ENCODE peak calls at places on chromosomes 2 and 18, in eight cellular contexts. Y is heart left ventricle, G is neural progenitor cell, J is foreskin fibroblast, V is BE2C, X is thoracic aorta, U is astrocyte of the spinal cord, O is cardiac fibroblast. B is an unnamed sample.

GRCh38 chr2:44974064-44974715 is 32.7 kb downstream of the SIX3 start:
- DNase-seq in O (peak), G (peak), U (no peak), X (no peak), J (peak), Y (no peak), V (peak), B (peak)

GRCh38 chr2:6780765-6781274 is 84.9 kb downstream of the CMPK2 start:
- DNase-seq in Y (peak), G (no peak), U (peak), V (peak), X (no peak), O (peak), J (peak), B (no peak)

GRCh38 chr2:36963106-36963505 is 3.2 kb downstream of the STRN start:
- DNase-seq in X (no peak), J (no peak), V (no peak), U (no peak), G (no peak), O (no peak), Y (no peak), B (peak)

GRCh38 chr18:69590150-69590549 is 189.5 kb downstream of the DOK6 start:
- DNase-seq in O (no peak), Y (no peak), J (peak), V (no peak), G (no peak), U (no peak), X (no peak), B (no peak)

GRCh38 chr2:36352024-36352398 is 3.6 kb upstream of the CRIM1 start:
- DNase-seq in G (peak), J (peak), O (peak), U (peak), Y (no peak), X (no peak), V (peak), B (peak)

GRCh38 chr2:81598437-81598836 is 1293.9 kb upstream of the LRRTM1 start:
- DNase-seq in O (no peak), U (no peak), X (no peak), Y (no peak), V (no peak), J (no peak), G (no peak), B (no peak)

GRCh38 chr2:144509001-144509545 is 10.8 kb downstream of the ZEB2 start:
- DNase-seq in J (peak), X (no peak), V (no peak), U (peak), O (peak), Y (no peak), G (peak), B (no peak)

GRCh38 chr18:13077473-13077872 is 86.3 kb downstream of the CEP192 start:
- DNase-seq in Y (no peak), J (no peak), X (no peak), O (no peak), G (no peak), V (no peak), U (no peak), B (no peak)

GRCh38 chr2:33018271-33018670 is 71.5 kb downstream of the LTBP1 start:
- DNase-seq in G (no peak), O (no peak), X (no peak), U (no peak), V (no peak), J (peak), Y (no peak), B (no peak)

GRCh38 chr2:62178741-62179271 is 17.1 kb upstream of the B3GNT2 start:
- DNase-seq in V (no peak), U (peak), Y (peak), G (no peak), O (peak), X (no peak), J (no peak), B (no peak)

GRCh38 chr2:24821433-24821891 is 28.2 kb downstream of the CENPO start:
- DNase-seq in Y (no peak), X (no peak), G (no peak), J (no peak), O (no peak), U (no peak), V (no peak), B (no peak)

GRCh38 chr2:150486539-150487484 is 655 bp downstream of the RND3 start:
- DNase-seq in G (peak), J (peak), U (peak), V (peak), O (peak), Y (no peak), X (no peak), B (no peak)

GRCh38 chr2:150490466-150490865 is 3.0 kb upstream of the RND3 start:
- DNase-seq in X (no peak), G (no peak), V (no peak), Y (no peak), U (no peak), J (no peak), O (no peak), B (no peak)

GRCh38 chr2:150485114-150485870 is 2.2 kb downstream of the RND3 start:
- DNase-seq in U (peak), V (peak), X (peak), O (peak), Y (peak), G (peak), J (peak), B (peak)

GRCh38 chr2:150485871-150486538 is 1.5 kb downstream of the RND3 start:
- DNase-seq in U (peak), J (peak), G (peak), V (peak), O (peak), X (peak), Y (peak), B (peak)

DNA sequence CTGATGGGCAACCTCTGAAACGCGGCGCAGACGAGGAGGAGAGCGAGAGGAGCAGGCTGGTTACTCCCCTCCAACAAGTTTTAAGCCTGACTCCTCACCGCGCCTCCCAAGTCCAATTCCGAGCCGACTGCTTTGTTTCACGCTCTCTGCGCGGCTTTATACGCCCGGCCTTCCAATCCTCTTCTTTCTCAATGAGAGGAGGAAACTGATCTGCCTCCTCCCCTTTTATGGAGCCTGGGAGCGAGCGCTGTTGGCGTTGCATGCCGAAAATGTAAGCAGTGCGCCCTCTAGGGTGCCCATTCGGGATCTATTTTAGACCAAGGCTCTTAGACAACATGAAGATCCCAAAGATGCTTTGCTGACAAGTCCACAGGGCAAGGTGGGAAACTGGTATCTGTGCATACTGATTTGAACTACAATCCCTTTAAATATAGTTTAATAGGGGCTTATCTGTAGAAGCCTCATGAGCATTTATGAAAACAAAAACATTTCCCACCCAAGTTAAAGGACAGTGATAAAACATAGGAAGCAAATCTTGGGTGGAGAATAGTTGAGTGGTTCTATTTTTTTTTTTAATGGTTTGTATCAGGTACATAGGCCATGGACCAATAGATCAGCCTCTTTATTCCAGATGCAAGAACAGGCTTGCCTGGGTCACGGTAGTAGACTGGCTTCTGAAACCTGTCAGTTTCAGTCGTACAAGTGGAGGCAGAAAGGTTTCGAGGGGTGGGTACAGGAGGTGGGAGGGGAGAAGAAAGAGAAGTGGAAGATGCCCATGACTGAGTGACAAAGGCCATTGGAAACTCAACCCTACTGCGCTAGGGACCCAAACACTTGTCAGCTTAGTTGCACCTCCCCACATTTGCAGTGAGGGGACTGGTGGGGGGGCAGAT is at the start of gene RND3:
- DNase-seq in V (peak), O (peak), G (peak), Y (peak), X (peak), J (peak), U (peak), B (peak)
- H3K4me3 ChIP-seq in V (peak), O (peak), G (peak), Y (peak), X (peak), J (peak), U (peak), B (peak)

GRCh38 chr18:45526120-45526841 is 89.0 kb upstream of the SLC14A2 start:
- DNase-seq in O (no peak), V (no peak), J (peak), G (no peak), U (peak), Y (no peak), X (no peak), B (no peak)
- TF ChIP-seq CTCF in O (no peak), V (no peak), J (no peak), G (peak), U (peak), Y (peak), X (no peak), B (no peak)

DNA sequence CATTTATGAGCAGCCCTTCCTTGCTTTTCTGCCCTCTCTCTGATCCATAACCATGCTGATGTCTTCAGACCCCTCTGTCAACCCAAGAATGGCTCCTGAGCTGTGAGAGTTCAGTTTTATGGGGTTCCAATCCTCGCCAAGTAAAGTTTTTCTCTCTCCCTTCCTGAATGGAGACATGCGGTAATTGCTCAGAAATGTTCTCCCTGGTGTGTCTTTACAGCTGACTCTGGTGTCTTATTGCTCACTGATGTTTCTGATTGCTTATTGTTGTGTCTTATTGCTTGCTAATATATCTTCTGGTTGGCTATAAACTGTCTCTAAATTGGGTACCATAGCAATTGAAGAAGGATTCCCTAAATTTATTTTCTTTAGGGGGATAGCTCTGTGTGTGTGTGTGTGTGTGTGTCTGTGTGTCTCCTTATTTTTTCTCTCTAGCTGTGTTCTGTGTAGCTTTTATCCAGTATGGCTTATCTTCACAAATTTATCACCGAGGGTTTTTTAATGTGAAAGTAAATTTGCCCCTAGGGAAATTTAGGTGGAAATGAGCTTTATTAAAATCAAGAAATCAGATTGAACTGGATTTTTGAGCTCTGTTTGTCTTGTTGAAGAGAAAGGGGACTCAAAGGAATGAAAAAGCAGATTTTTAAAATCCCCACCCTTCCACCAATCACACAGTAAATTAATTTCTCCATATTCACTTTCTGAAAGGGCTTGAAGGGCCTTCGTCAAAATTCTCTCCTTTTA is 19.5 kb downstream of the MGAT5 start:
- DNase-seq in X (no peak), G (no peak), J (peak), O (peak), Y (no peak), V (no peak), U (peak), B (no peak)
- H3K4me3 ChIP-seq in X (no peak), G (no peak), J (no peak), O (no peak), Y (no peak), V (no peak), U (no peak), B (no peak)

GRCh38 chr2:19676770-19677169 is 225.0 kb downstream of the TTC32 start:
- DNase-seq in G (peak), Y (no peak), X (no peak), V (peak), U (no peak), O (no peak), J (no peak), B (no peak)
- TF ChIP-seq CTCF in G (peak), Y (no peak), X (no peak), V (peak), U (no peak), O (no peak), J (no peak), B (no peak)

GRCh38 chr18:22164337-22165048 is 4.9 kb upstream of the GATA6 start:
- DNase-seq in J (no peak), O (no peak), V (no peak), G (no peak), U (no peak), X (no peak), Y (no peak), B (no peak)
- H3K4me3 ChIP-seq in J (no peak), O (no peak), V (no peak), G (peak), U (no peak), X (peak), Y (peak), B (no peak)

GRCh38 chr2:26561376-26561775 is 79.8 kb downstream of the CIB4 start:
- DNase-seq in V (no peak), X (no peak), G (no peak), O (no peak), Y (no peak), J (no peak), U (no peak), B (no peak)

GRCh38 chr2:26562811-26563645 is 78.1 kb downstream of the CIB4 start:
- DNase-seq in O (peak), J (no peak), V (no peak), Y (no peak), X (no peak), U (peak), G (no peak), B (peak)

GRCh38 chr2:26563686-26564085 is 77.5 kb downstream of the CIB4 start:
- DNase-seq in Y (no peak), J (no peak), V (no peak), U (no peak), X (no peak), G (no peak), O (no peak), B (no peak)

GRCh38 chr2:26560892-26561291 is 80.3 kb downstream of the CIB4 start:
- DNase-seq in G (no peak), U (no peak), X (no peak), Y (no peak), J (no peak), O (no peak), V (no peak), B (no peak)

GRCh38 chr2:26561918-26562810 is 79.0 kb downstream of the CIB4 start:
- DNase-seq in X (no peak), V (peak), Y (peak), G (no peak), O (peak), J (peak), U (no peak), B (peak)
- TF ChIP-seq CTCF in X (peak), V (peak), Y (peak), G (no peak), O (peak), J (no peak), U (peak), B (no peak)

DNA sequence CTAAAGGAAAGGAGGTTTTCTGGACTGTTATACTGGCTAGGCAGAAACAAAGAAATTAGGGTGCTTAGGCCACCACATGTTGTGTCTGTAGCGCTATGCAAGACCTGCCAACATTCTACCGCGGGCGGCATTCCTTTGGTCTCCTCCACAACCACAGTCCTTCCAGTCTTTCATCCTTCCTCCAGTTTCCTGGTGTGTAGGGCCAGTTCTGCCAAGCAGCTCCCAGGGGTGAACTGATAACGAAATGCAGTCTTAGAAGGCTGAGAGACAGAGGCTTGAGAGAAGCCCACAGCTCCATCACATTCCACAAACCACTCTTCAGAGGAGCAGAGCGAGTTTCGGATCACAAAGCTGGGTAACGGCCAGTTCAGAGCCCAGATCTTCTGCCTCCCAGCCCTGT is 19.5 kb upstream of the CXXC1 start:
- DNase-seq in V (no peak), O (peak), Y (no peak), G (peak), J (peak), U (peak), X (no peak), B (no peak)
- H3K4me3 ChIP-seq in V (peak), O (peak), Y (peak), G (peak), J (peak), U (no peak), X (peak), B (no peak)

DNA sequence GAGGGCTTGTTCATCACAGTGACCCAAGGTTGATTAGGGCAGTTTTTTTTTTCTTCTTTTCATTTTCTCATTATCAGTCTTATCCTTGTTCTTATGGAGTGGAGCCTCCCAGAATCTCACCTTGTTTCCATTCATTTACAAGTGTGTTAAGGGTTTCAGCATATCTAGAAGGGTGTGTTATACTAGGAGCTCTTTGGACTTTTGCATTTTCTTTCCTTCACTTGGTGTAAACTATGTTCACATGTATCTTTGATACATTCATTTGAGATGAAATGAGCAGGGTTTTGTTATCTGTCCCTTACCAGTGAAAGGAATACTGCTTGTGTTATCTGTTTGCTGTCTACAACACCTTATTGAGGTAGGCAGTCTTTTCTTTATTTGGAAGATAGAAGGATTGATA is 96.7 kb downstream of the WDR7 start:
- DNase-seq in U (no peak), X (no peak), Y (no peak), J (no peak), O (no peak), V (no peak), G (no peak), B (no peak)
- TF ChIP-seq CTCF in U (no peak), X (no peak), Y (no peak), J (no peak), O (no peak), V (no peak), G (no peak), B (no peak)

GRCh38 chr2:40488927-40489677 is 37.2 kb upstream of the SLC8A1 start:
- DNase-seq in V (no peak), J (peak), O (peak), X (no peak), G (no peak), Y (no peak), U (peak), B (peak)

GRCh38 chr2:40485319-40485718 is 33.4 kb upstream of the SLC8A1 start:
- DNase-seq in G (no peak), X (no peak), Y (no peak), O (no peak), J (no peak), U (no peak), V (no peak), B (no peak)

GRCh38 chr2:40489678-40489960 is 37.7 kb upstream of the SLC8A1 start:
- DNase-seq in V (no peak), O (no peak), J (no peak), X (no peak), G (no peak), U (no peak), Y (no peak), B (no peak)

GRCh38 chr2:40487592-40487991 is 35.7 kb upstream of the SLC8A1 start:
- DNase-seq in O (peak), X (no peak), Y (no peak), G (no peak), V (no peak), U (peak), J (peak), B (no peak)

GRCh38 chr2:40488101-40488598 is 36.3 kb upstream of the SLC8A1 start:
- DNase-seq in U (peak), X (no peak), G (peak), J (peak), O (peak), Y (no peak), V (no peak), B (peak)
- H3K4me3 ChIP-seq in U (no peak), X (no peak), G (no peak), J (no peak), O (peak), Y (peak), V (no peak), B (no peak)